ENCODE peak calls at places on chromosomes 12 and 14, in four cellular contexts. One of them, this sample, is unnamed.

GRCh38 chr14:100765296-100765695 is 38.6 kb downstream of the DLK1 start:
- DNase-seq in A549: no peak
- DNase-seq in WERI-Rb-1: no peak
- DNase-seq in dorsolateral prefrontal cortex: no peak
- DNase-seq in this sample: no peak

GRCh38 chr14:79285263-79285662 is 926.0 kb downstream of the DIO2 start:
- DNase-seq in WERI-Rb-1: no peak
- DNase-seq in dorsolateral prefrontal cortex: no peak
- DNase-seq in A549: no peak
- DNase-seq in this sample: no peak

GRCh38 chr12:62604856-62605255 is 138.2 kb downstream of the MON2 start:
- DNase-seq in dorsolateral prefrontal cortex: no peak
- DNase-seq in WERI-Rb-1: no peak
- DNase-seq in A549: no peak
- DNase-seq in this sample: no peak

GRCh38 chr14:21525571-21525970 is 575 bp downstream of the SALL2 start:
- DNase-seq in dorsolateral prefrontal cortex: peak; percentile 39
- DNase-seq in WERI-Rb-1: peak; percentile 75
- DNase-seq in A549: no peak
- DNase-seq in this sample: no peak

GRCh38 chr14:105857223-105857815 is 330.9 kb downstream of the TMEM121 start:
- DNase-seq in dorsolateral prefrontal cortex: no peak
- DNase-seq in A549: no peak
- DNase-seq in WERI-Rb-1: no peak
- DNase-seq in this sample: no peak

GRCh38 chr12:64773386-64773785 is 14.2 kb upstream of the GNS start:
- DNase-seq in A549: no peak
- DNase-seq in WERI-Rb-1: no peak
- DNase-seq in dorsolateral prefrontal cortex: no peak
- DNase-seq in this sample: no peak

GRCh38 chr14:32698831-32699230 is 239.8 kb upstream of the NPAS3 start:
- DNase-seq in dorsolateral prefrontal cortex: no peak
- DNase-seq in WERI-Rb-1: no peak
- DNase-seq in A549: no peak
- DNase-seq in this sample: no peak

GRCh38 chr12:25386823-25387134 is 136.1 kb upstream of the KRAS start:
- DNase-seq in A549: peak; percentile 9
- DNase-seq in WERI-Rb-1: no peak
- DNase-seq in dorsolateral prefrontal cortex: no peak
- DNase-seq in this sample: no peak

GRCh38 chr12:128789356-128789929 is 34.3 kb downstream of the SLC15A4 start:
- DNase-seq in dorsolateral prefrontal cortex: no peak
- DNase-seq in A549: no peak
- DNase-seq in WERI-Rb-1: no peak
- DNase-seq in this sample: no peak

GRCh38 chr14:102574840-102575478 is 17.5 kb upstream of the RCOR1 start:
- DNase-seq in dorsolateral prefrontal cortex: no peak
- DNase-seq in A549: no peak
- DNase-seq in WERI-Rb-1: no peak
- DNase-seq in this sample: no peak

GRCh38 chr14:28635387-28635786 is 131.2 kb upstream of the FOXG1 start:
- DNase-seq in A549: no peak
- DNase-seq in dorsolateral prefrontal cortex: no peak
- DNase-seq in WERI-Rb-1: no peak
- DNase-seq in this sample: no peak

GRCh38 chr14:74924061-74924460 is 1.0 kb upstream of the RPS6KL1 start:
- DNase-seq in A549: no peak
- DNase-seq in WERI-Rb-1: no peak
- DNase-seq in dorsolateral prefrontal cortex: no peak
- DNase-seq in this sample: no peak

GRCh38 chr14:71923471-71923870 is 8.8 kb upstream of the RGS6 start:
- DNase-seq in WERI-Rb-1: no peak
- DNase-seq in A549: no peak
- DNase-seq in dorsolateral prefrontal cortex: no peak
- DNase-seq in this sample: no peak

GRCh38 chr12:46847001-46847400 is 21.2 kb upstream of the SLC38A4 start:
- DNase-seq in WERI-Rb-1: no peak
- DNase-seq in dorsolateral prefrontal cortex: no peak
- DNase-seq in A549: no peak
- DNase-seq in this sample: no peak

GRCh38 chr12:117036046-117036445 is 63.2 kb downstream of the TESC start:
- DNase-seq in dorsolateral prefrontal cortex: no peak
- DNase-seq in WERI-Rb-1: no peak
- DNase-seq in A549: no peak
- DNase-seq in this sample: no peak

GRCh38 chr14:76918176-76918750 is 92.1 kb downstream of the LRRC74A start:
- DNase-seq in dorsolateral prefrontal cortex: peak; percentile 60
- DNase-seq in WERI-Rb-1: no peak
- DNase-seq in A549: no peak
- DNase-seq in this sample: peak; percentile 69
- H3K4me3 ChIP-seq in dorsolateral prefrontal cortex: no peak overlapping the region
- H3K4me3 ChIP-seq in WERI-Rb-1: no peak overlapping the region
- H3K4me3 ChIP-seq in A549: no peak overlapping the region
- H3K4me3 ChIP-seq in this sample: no peak overlapping the region

GRCh38 chr12:2288875-2289274 is 236.1 kb downstream of the CACNA1C start:
- DNase-seq in WERI-Rb-1: no peak
- DNase-seq in dorsolateral prefrontal cortex: no peak
- DNase-seq in A549: no peak
- DNase-seq in this sample: no peak

GRCh38 chr12:2289525-2289924 is 236.7 kb downstream of the CACNA1C start:
- DNase-seq in A549: no peak
- DNase-seq in WERI-Rb-1: no peak
- DNase-seq in dorsolateral prefrontal cortex: no peak
- DNase-seq in this sample: no peak

GRCh38 chr12:2290516-2291065 is 237.8 kb downstream of the CACNA1C start:
- DNase-seq in WERI-Rb-1: no peak
- DNase-seq in dorsolateral prefrontal cortex: no peak
- DNase-seq in A549: no peak
- DNase-seq in this sample: no peak

GRCh38 chr12:2291182-2291832 is 238.5 kb downstream of the CACNA1C start:
- DNase-seq in WERI-Rb-1: peak; percentile 48
- DNase-seq in dorsolateral prefrontal cortex: no peak
- DNase-seq in A549: peak; percentile 80
- DNase-seq in this sample: no peak

GRCh38 chr12:2290091-2290490 is 237.3 kb downstream of the CACNA1C start:
- DNase-seq in dorsolateral prefrontal cortex: no peak
- DNase-seq in WERI-Rb-1: no peak
- DNase-seq in A549: no peak
- DNase-seq in this sample: no peak
- H3K4me3 ChIP-seq in dorsolateral prefrontal cortex: no peak overlapping the region
- H3K4me3 ChIP-seq in WERI-Rb-1: no peak overlapping the region
- H3K4me3 ChIP-seq in A549: no peak overlapping the region
- H3K4me3 ChIP-seq in this sample: no peak overlapping the region

GRCh38 chr12:48993787-48994186 is 5.4 kb downstream of the DDN start:
- DNase-seq in dorsolateral prefrontal cortex: no peak
- DNase-seq in WERI-Rb-1: no peak
- DNase-seq in A549: no peak
- DNase-seq in this sample: no peak

GRCh38 chr12:48997719-48998496 is 1.3 kb downstream of the DDN start:
- DNase-seq in dorsolateral prefrontal cortex: no peak
- DNase-seq in WERI-Rb-1: peak; percentile 42
- DNase-seq in A549: peak; percentile 87
- DNase-seq in this sample: no peak

GRCh38 chr12:48994224-48995060 is 4.7 kb downstream of the DDN start:
- DNase-seq in WERI-Rb-1: no peak
- DNase-seq in A549: no peak
- DNase-seq in dorsolateral prefrontal cortex: no peak
- DNase-seq in this sample: no peak

GRCh38 chr12:48996794-48997718 is 2.1 kb downstream of the DDN start:
- DNase-seq in A549: peak; percentile 94
- DNase-seq in dorsolateral prefrontal cortex: peak; percentile 82
- DNase-seq in WERI-Rb-1: peak; percentile 86
- DNase-seq in this sample: no peak

DNA sequence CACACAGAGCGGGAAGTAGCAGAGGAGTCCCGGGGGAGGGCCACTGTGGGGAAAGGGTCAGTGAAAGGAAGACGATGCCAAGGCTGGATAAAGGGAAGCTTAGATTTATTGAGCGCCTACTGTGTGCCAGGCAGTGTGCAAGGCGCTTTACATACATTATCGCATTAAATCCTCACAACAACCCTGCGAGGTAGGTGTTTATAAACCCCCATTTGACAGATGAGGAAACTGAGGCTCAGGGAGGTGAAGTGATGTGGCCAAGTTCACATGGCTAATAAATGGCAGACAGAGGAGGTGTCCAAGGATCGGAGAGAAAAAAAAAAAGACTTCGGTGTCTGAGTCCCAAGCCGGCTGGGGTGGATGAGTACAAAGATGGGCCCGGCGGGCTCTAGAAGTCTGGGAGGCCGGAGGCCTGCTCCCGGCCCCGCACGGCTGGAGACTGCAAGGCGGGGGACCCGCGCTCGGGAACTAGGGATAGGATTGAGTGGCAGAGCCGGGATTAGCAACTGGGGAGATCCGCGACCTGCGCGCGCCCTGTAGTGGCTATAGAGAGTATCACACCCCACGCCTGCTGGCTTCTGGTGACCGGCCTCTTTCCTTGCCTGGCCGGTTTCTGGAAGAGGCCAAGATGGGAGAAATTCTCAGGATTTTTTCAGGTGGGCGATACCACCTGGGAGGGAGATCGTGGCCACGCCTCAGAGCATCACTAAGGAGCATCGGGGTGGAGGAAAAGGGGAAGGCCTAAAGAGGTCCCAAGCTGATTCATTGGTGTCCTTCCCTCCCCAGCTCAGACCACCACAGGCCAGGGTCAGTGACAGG is 3.9 kb downstream of the DDN start:
- DNase-seq in A549: peak; percentile 99
- DNase-seq in dorsolateral prefrontal cortex: peak; percentile 84
- DNase-seq in WERI-Rb-1: peak; percentile 93
- DNase-seq in this sample: no peak
- H3K4me3 ChIP-seq in A549: peak overlapping the region; percentile 32
- H3K4me3 ChIP-seq in dorsolateral prefrontal cortex: peak overlapping the region; percentile 37
- H3K4me3 ChIP-seq in WERI-Rb-1: no peak overlapping the region
- H3K4me3 ChIP-seq in this sample: peak overlapping the region; percentile 27

GRCh38 chr12:89470741-89471504 is 53.7 kb downstream of the GALNT4 start:
- DNase-seq in WERI-Rb-1: no peak
- DNase-seq in A549: peak; percentile 20
- DNase-seq in dorsolateral prefrontal cortex: no peak
- DNase-seq in this sample: no peak
- H3K4me3 ChIP-seq in WERI-Rb-1: no peak overlapping the region
- H3K4me3 ChIP-seq in A549: no peak overlapping the region
- H3K4me3 ChIP-seq in dorsolateral prefrontal cortex: no peak overlapping the region
- H3K4me3 ChIP-seq in this sample: no peak overlapping the region

This sample was measured in AG09309.